ENCODE peak calls at places on chromosomes 3 and 15, in nine cellular contexts. W is body of pancreas, S is ovary, L is left ventricle myocardium inferior, V is lung, R is neural progenitor cell, K is mammary epithelial cell, C is tibial artery, D is IMR-90. Z is an unnamed sample.

GRCh38 chr3:46702246-46703012 is 1.2 kb downstream of the TMIE start:
- DNase-seq in W (no peak), S (peak; percentile 16), L (no peak), V (no peak), R (no peak), K (no peak), C (no peak), D (no peak), Z (no peak)

GRCh38 chr15:96276438-96277210 is 53.9 kb upstream of the NR2F2 start:
- DNase-seq in W (no peak), S (no peak), L (no peak), V (no peak), R (no peak), K (no peak), C (no peak), D (peak; percentile 85), Z (peak; percentile 59)

GRCh38 chr3:116148881-116149530 is 296.3 kb downstream of the LSAMP start:
- DNase-seq in W (no peak), S (no peak), L (no peak), V (no peak), R (peak; percentile 11), K (no peak), C (no peak), D (peak; percentile 63), Z (no peak)

GRCh38 chr3:53921296-53921695 is 29.6 kb upstream of the SELENOK start:
- DNase-seq in W (no peak), S (no peak), L (no peak), V (no peak), R (no peak), K (peak; percentile 19), C (no peak), D (peak; percentile 8), Z (no peak)

GRCh38 chr15:46304320-46304719 is 669.5 kb downstream of the SQOR start:
- DNase-seq in W (peak; percentile 29), S (no peak), L (no peak), V (no peak), R (peak; percentile 50), K (no peak), C (no peak), D (no peak), Z (no peak)

GRCh38 chr3:4416427-4416826 is 50.6 kb downstream of the SUMF1 start:
- DNase-seq in W (no peak), S (no peak), L (no peak), V (no peak), R (no peak), K (no peak), C (no peak), D (no peak), Z (no peak)

GRCh38 chr3:115217678-115218451 is 70.8 kb upstream of the ZBTB20 start:
- DNase-seq in W (peak; percentile 11), S (peak; percentile 21), L (no peak), V (no peak), R (peak; percentile 70), K (peak; percentile 56), C (no peak), D (peak; percentile 71), Z (peak; percentile 32)

GRCh38 chr3:9007213-9007612 is 43.9 kb upstream of the RAD18 start:
- DNase-seq in W (no peak), S (no peak), L (no peak), V (no peak), R (no peak), K (no peak), C (no peak), D (no peak), Z (no peak)

GRCh38 chr3:44434834-44435510 is 42.5 kb downstream of the ZNF445 start:
- DNase-seq in W (no peak), S (no peak), L (no peak), V (no peak), R (no peak), K (no peak), C (no peak), D (no peak), Z (no peak)

DNA sequence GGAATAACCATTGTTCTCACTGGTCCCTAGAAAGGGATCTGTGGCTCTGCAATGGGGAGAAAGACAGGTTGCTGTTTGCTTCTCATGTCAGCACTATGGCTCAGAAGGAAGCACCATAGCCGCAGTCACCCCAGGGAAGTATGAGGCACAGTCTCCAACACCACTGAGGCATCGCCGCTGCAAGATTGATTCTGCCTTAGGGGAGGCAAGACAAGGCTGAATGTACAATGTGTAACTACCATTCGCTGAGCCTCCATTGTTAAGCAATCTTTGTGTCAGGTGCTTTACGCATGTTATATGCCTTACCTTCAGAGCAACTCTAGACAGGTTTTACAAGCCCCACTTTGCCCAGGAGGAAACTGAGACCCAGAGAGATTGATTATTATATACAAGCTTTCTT is 100.7 kb upstream of the KCNMB2 start:
- DNase-seq in W (no peak), S (no peak), L (no peak), V (no peak), R (no peak), K (no peak), C (no peak), D (no peak), Z (no peak)
- TF ChIP-seq CTCF in W (no peak), S (no peak), L (no peak), V (no peak), R (no peak), K (no peak), C (no peak), D (no peak), Z (no peak)

GRCh38 chr3:111609700-111610099 is 14.6 kb upstream of the ZBED2 start:
- DNase-seq in W (no peak), S (no peak), L (no peak), V (no peak), R (no peak), K (no peak), C (no peak), D (no peak), Z (no peak)

GRCh38 chr3:111605016-111605415 is 9.9 kb upstream of the ZBED2 start:
- DNase-seq in W (no peak), S (no peak), L (no peak), V (no peak), R (no peak), K (peak; percentile 56), C (no peak), D (peak; percentile 83), Z (no peak)

GRCh38 chr3:111605493-111605892 is 10.3 kb upstream of the ZBED2 start:
- DNase-seq in W (no peak), S (no peak), L (no peak), V (no peak), R (no peak), K (no peak), C (no peak), D (no peak), Z (no peak)

GRCh38 chr3:111608378-111608777 is 13.2 kb upstream of the ZBED2 start:
- DNase-seq in W (no peak), S (no peak), L (no peak), V (no peak), R (no peak), K (no peak), C (no peak), D (no peak), Z (no peak)

DNA sequence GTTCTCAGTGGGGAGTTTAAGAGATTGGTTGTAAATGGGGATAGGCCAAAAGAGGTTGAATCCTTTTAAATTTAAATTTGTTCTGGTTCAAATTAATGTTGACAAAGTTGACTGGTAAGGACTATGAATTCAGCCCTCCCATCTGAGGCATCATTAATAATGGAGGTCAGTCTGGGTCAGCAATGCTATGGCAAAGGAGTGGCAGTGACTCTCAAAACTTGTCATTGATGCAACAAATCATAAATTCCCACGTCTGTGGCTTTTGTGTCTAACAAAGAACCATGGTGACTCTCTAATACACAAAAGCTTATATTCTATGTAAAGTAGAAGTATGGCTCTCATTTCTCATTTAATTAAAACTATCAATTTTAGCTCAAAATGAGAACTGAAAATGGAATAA is 12.1 kb upstream of the ZBED2 start:
- DNase-seq in W (no peak), S (no peak), L (no peak), V (no peak), R (no peak), K (no peak), C (no peak), D (no peak), Z (no peak)
- H3K27ac ChIP-seq in W (no peak overlapping the region), S (no peak overlapping the region), L (no peak overlapping the region), V (no peak overlapping the region), R (no peak overlapping the region), K (no peak overlapping the region), C (no peak overlapping the region), D (no peak overlapping the region), Z (no peak overlapping the region)

GRCh38 chr3:16767006-16767405 is 117.7 kb upstream of the PLCL2 start:
- DNase-seq in W (no peak), S (no peak), L (no peak), V (no peak), R (peak; percentile 34), K (no peak), C (no peak), D (no peak), Z (no peak)
- TF ChIP-seq CTCF in W (no peak), S (no peak), L (peak; percentile 22), V (no peak), R (no peak), K (no peak), C (no peak), D (no peak), Z (no peak)

GRCh38 chr15:74373056-74373650 is 5.7 kb upstream of the CYP11A1 start:
- DNase-seq in W (no peak), S (no peak), L (no peak), V (no peak), R (no peak), K (no peak), C (no peak), D (no peak), Z (no peak)
- H3K27ac ChIP-seq in W (no peak overlapping the region), S (no peak overlapping the region), L (no peak overlapping the region), V (no peak overlapping the region), R (no peak overlapping the region), K (no peak overlapping the region), C (no peak overlapping the region), D (no peak overlapping the region), Z (no peak overlapping the region)

Z was measured in RWPE1.